ENCODE peak calls at places on chromosomes 7 and 10, in five cellular contexts. F is T-helper 2 cell, G is activated T-helper 1 cell treated with Interleukin-2 at 50 U/mL for 16 hours, W is adipocyte, B is GM23338. V is an unnamed sample.
A peak's percentile ranks its signal among the peaks of the same experiment; 100 is the strongest.

GRCh38 chr10:26216577-26216948 is at the start of gene GAD2:
- DNase-seq in F (no peak), G (no peak), W (no peak), B (peak; percentile 40), V (no peak)

GRCh38 chr10:113093188-113094113 is 143.4 kb downstream of the TCF7L2 start:
- DNase-seq in F (no peak), G (no peak), W (no peak), B (no peak), V (peak; percentile 7)

GRCh38 chr7:122884186-122884585 is 2.1 kb downstream of the CADPS2 start:
- DNase-seq in F (no peak), G (no peak), W (no peak), B (no peak), V (no peak)

GRCh38 chr7:99308461-99309074 is 17.1 kb upstream of the ARPC1A start:
- DNase-seq in F (no peak), G (no peak), W (no peak), B (no peak), V (no peak)

GRCh38 chr7:139683137-139683871 is 94.5 kb downstream of the HIPK2 start:
- DNase-seq in F (no peak), G (no peak), W (no peak), B (no peak), V (no peak)

GRCh38 chr10:79153753-79154152 is 85.0 kb downstream of the ZMIZ1 start:
- DNase-seq in F (no peak), G (no peak), W (no peak), B (no peak), V (no peak)

GRCh38 chr10:69057951-69058297 is 30.0 kb upstream of the SRGN start:
- DNase-seq in F (no peak), G (no peak), W (peak; percentile 39), B (no peak), V (no peak)

GRCh38 chr10:23516530-23516929 is 77.7 kb downstream of the OTUD1 start:
- DNase-seq in F (no peak), G (no peak), W (peak; percentile 54), B (peak; percentile 71), V (no peak)

GRCh38 chr10:107740962-107741690 is 576.6 kb upstream of the SORCS1 start:
- DNase-seq in F (no peak), G (no peak), W (peak; percentile 3), B (no peak), V (no peak)

GRCh38 chr7:42017356-42017986 is 219.5 kb downstream of the GLI3 start:
- DNase-seq in F (no peak), G (no peak), W (no peak), B (no peak), V (no peak)

GRCh38 chr7:103989785-103990775 is 622 bp upstream of the RELN start:
- DNase-seq in F (no peak), G (no peak), W (peak; percentile 33), B (peak; percentile 68), V (no peak)

GRCh38 chr10:117222552-117223412 is 18.1 kb upstream of the SLC18A2 start:
- DNase-seq in F (no peak), G (no peak), W (no peak), B (no peak), V (no peak)

GRCh38 chr10:659710-660141 is 29.7 kb downstream of the DIP2C start:
- DNase-seq in F (no peak), G (no peak), W (peak; percentile 73), B (no peak), V (no peak)

GRCh38 chr10:4767033-4767814 is 58.8 kb upstream of the AKR1E2 start:
- DNase-seq in F (no peak), G (no peak), W (peak; percentile 75), B (peak; percentile 30), V (peak; percentile 65)

GRCh38 chr7:102321351-102322201 is 34.7 kb downstream of the SPDYE6 start:
- DNase-seq in F (no peak), G (no peak), W (no peak), B (peak; percentile 87), V (no peak)

GRCh38 chr10:126690534-126690933 is 20.0 kb upstream of the C10orf90 start:
- DNase-seq in F (no peak), G (no peak), W (no peak), B (peak; percentile 49), V (no peak)

GRCh38 chr10:123995461-123996131 is 97.8 kb downstream of the CHST15 start:
- DNase-seq in F (no peak), G (no peak), W (peak; percentile 90), B (peak; percentile 81), V (no peak)

GRCh38 chr10:77458986-77459590 is 178.5 kb downstream of the KCNMA1 start:
- DNase-seq in F (no peak), G (no peak), W (peak; percentile 15), B (no peak), V (no peak)